ENCODE peak calls at places on chromosomes 13 and 19, in nine cellular contexts. One of them, this sample, is unnamed.

GRCh38 chr13:102440259-102440936 is 38.5 kb upstream of the FGF14 start:
- DNase-seq in fibroblast of mammary gland: no peak
- DNase-seq in head of caudate nucleus: no peak
- DNase-seq in aorta: no peak
- DNase-seq in A172: no peak
- DNase-seq in CD8-positive, alpha-beta memory T cell: no peak
- DNase-seq in activated T-cell treated with anti-CD3 and anti-CD28 coated beads for 48 hours: no peak
- DNase-seq in T1000: no peak
- DNase-seq in hypothalamus: no peak
- DNase-seq in this sample: no peak

GRCh38 chr19:1673645-1674292 is 21.4 kb upstream of the TCF3 start:
- DNase-seq in CD8-positive, alpha-beta memory T cell: no peak
- DNase-seq in head of caudate nucleus: no peak
- DNase-seq in fibroblast of mammary gland: no peak
- DNase-seq in activated T-cell treated with anti-CD3 and anti-CD28 coated beads for 48 hours: no peak
- DNase-seq in aorta: no peak
- DNase-seq in hypothalamus: no peak
- DNase-seq in T1000: no peak
- DNase-seq in A172: no peak
- DNase-seq in this sample: no peak

GRCh38 chr13:75947448-75947847 is 311.3 kb downstream of the LMO7 start:
- DNase-seq in activated T-cell treated with anti-CD3 and anti-CD28 coated beads for 48 hours: no peak
- DNase-seq in head of caudate nucleus: no peak
- DNase-seq in fibroblast of mammary gland: no peak
- DNase-seq in aorta: no peak
- DNase-seq in hypothalamus: no peak
- DNase-seq in T1000: no peak
- DNase-seq in A172: no peak
- DNase-seq in CD8-positive, alpha-beta memory T cell: no peak
- DNase-seq in this sample: no peak

GRCh38 chr13:99467764-99468163 is 33.5 kb upstream of the TM9SF2 start:
- DNase-seq in CD8-positive, alpha-beta memory T cell: no peak
- DNase-seq in head of caudate nucleus: no peak
- DNase-seq in T1000: no peak
- DNase-seq in activated T-cell treated with anti-CD3 and anti-CD28 coated beads for 48 hours: no peak
- DNase-seq in A172: peak
- DNase-seq in hypothalamus: no peak
- DNase-seq in aorta: no peak
- DNase-seq in fibroblast of mammary gland: peak
- DNase-seq in this sample: peak

GRCh38 chr13:69935043-69935442 is 172.6 kb upstream of the ATXN8OS start:
- DNase-seq in CD8-positive, alpha-beta memory T cell: no peak
- DNase-seq in activated T-cell treated with anti-CD3 and anti-CD28 coated beads for 48 hours: no peak
- DNase-seq in T1000: no peak
- DNase-seq in fibroblast of mammary gland: no peak
- DNase-seq in hypothalamus: no peak
- DNase-seq in aorta: no peak
- DNase-seq in A172: peak
- DNase-seq in head of caudate nucleus: no peak
- DNase-seq in this sample: no peak

GRCh38 chr19:37197768-37198167 is 12.6 kb downstream of the ZNF585B start:
- DNase-seq in CD8-positive, alpha-beta memory T cell: no peak
- DNase-seq in fibroblast of mammary gland: no peak
- DNase-seq in head of caudate nucleus: no peak
- DNase-seq in T1000: no peak
- DNase-seq in activated T-cell treated with anti-CD3 and anti-CD28 coated beads for 48 hours: no peak
- DNase-seq in aorta: no peak
- DNase-seq in A172: no peak
- DNase-seq in hypothalamus: no peak
- DNase-seq in this sample: no peak

GRCh38 chr13:91245283-91245682 is 102.2 kb upstream of the MIR17HG start:
- DNase-seq in fibroblast of mammary gland: no peak
- DNase-seq in CD8-positive, alpha-beta memory T cell: no peak
- DNase-seq in hypothalamus: no peak
- DNase-seq in aorta: no peak
- DNase-seq in A172: no peak
- DNase-seq in activated T-cell treated with anti-CD3 and anti-CD28 coated beads for 48 hours: no peak
- DNase-seq in head of caudate nucleus: no peak
- DNase-seq in T1000: no peak
- DNase-seq in this sample: no peak

GRCh38 chr13:33261426-33262068 is 24.0 kb downstream of the STARD13 start:
- DNase-seq in aorta: no peak
- DNase-seq in fibroblast of mammary gland: no peak
- DNase-seq in head of caudate nucleus: peak
- DNase-seq in activated T-cell treated with anti-CD3 and anti-CD28 coated beads for 48 hours: no peak
- DNase-seq in CD8-positive, alpha-beta memory T cell: no peak
- DNase-seq in A172: no peak
- DNase-seq in T1000: no peak
- DNase-seq in hypothalamus: no peak
- DNase-seq in this sample: no peak

GRCh38 chr19:16323532-16323931 is 1.1 kb upstream of the KLF2 start:
- DNase-seq in T1000: no peak
- DNase-seq in hypothalamus: no peak
- DNase-seq in fibroblast of mammary gland: no peak
- DNase-seq in activated T-cell treated with anti-CD3 and anti-CD28 coated beads for 48 hours: no peak
- DNase-seq in CD8-positive, alpha-beta memory T cell: no peak
- DNase-seq in A172: no peak
- DNase-seq in aorta: no peak
- DNase-seq in head of caudate nucleus: no peak
- DNase-seq in this sample: no peak

GRCh38 chr13:26202365-26202972 is 19.6 kb downstream of the RNF6 start:
- DNase-seq in A172: peak
- DNase-seq in CD8-positive, alpha-beta memory T cell: no peak
- DNase-seq in hypothalamus: no peak
- DNase-seq in T1000: no peak
- DNase-seq in head of caudate nucleus: no peak
- DNase-seq in fibroblast of mammary gland: peak
- DNase-seq in activated T-cell treated with anti-CD3 and anti-CD28 coated beads for 48 hours: no peak
- DNase-seq in aorta: no peak
- DNase-seq in this sample: no peak

GRCh38 chr13:95571941-95572340 is 19.4 kb downstream of the CLDN10 start:
- DNase-seq in CD8-positive, alpha-beta memory T cell: no peak
- DNase-seq in activated T-cell treated with anti-CD3 and anti-CD28 coated beads for 48 hours: no peak
- DNase-seq in hypothalamus: no peak
- DNase-seq in A172: no peak
- DNase-seq in fibroblast of mammary gland: no peak
- DNase-seq in T1000: no peak
- DNase-seq in head of caudate nucleus: no peak
- DNase-seq in aorta: no peak
- DNase-seq in this sample: no peak

GRCh38 chr19:31255863-31256600 is 93.2 kb downstream of the TSHZ3 start:
- DNase-seq in A172: no peak
- DNase-seq in fibroblast of mammary gland: no peak
- DNase-seq in T1000: no peak
- DNase-seq in hypothalamus: no peak
- DNase-seq in head of caudate nucleus: no peak
- DNase-seq in aorta: no peak
- DNase-seq in CD8-positive, alpha-beta memory T cell: no peak
- DNase-seq in activated T-cell treated with anti-CD3 and anti-CD28 coated beads for 48 hours: no peak
- DNase-seq in this sample: no peak

GRCh38 chr19:8684001-8684902 is 14.3 kb downstream of the ACTL9 start:
- DNase-seq in activated T-cell treated with anti-CD3 and anti-CD28 coated beads for 48 hours: no peak
- DNase-seq in hypothalamus: no peak
- DNase-seq in CD8-positive, alpha-beta memory T cell: no peak
- DNase-seq in head of caudate nucleus: no peak
- DNase-seq in fibroblast of mammary gland: no peak
- DNase-seq in T1000: no peak
- DNase-seq in aorta: no peak
- DNase-seq in A172: no peak
- DNase-seq in this sample: no peak

GRCh38 chr13:102845289-102845629 is 573 bp upstream of the ERCC5 start:
- DNase-seq in CD8-positive, alpha-beta memory T cell: no peak
- DNase-seq in A172: no peak
- DNase-seq in T1000: no peak
- DNase-seq in activated T-cell treated with anti-CD3 and anti-CD28 coated beads for 48 hours: no peak
- DNase-seq in fibroblast of mammary gland: no peak
- DNase-seq in aorta: no peak
- DNase-seq in hypothalamus: no peak
- DNase-seq in head of caudate nucleus: no peak
- DNase-seq in this sample: no peak

GRCh38 chr13:113547248-113547971 is 37.1 kb upstream of the TFDP1 start:
- DNase-seq in aorta: peak
- DNase-seq in A172: no peak
- DNase-seq in activated T-cell treated with anti-CD3 and anti-CD28 coated beads for 48 hours: no peak
- DNase-seq in head of caudate nucleus: no peak
- DNase-seq in hypothalamus: no peak
- DNase-seq in T1000: no peak
- DNase-seq in fibroblast of mammary gland: peak
- DNase-seq in CD8-positive, alpha-beta memory T cell: peak
- DNase-seq in this sample: no peak

GRCh38 chr13:67138937-67139336 is 91.2 kb downstream of the PCDH9 start:
- DNase-seq in aorta: no peak
- DNase-seq in A172: no peak
- DNase-seq in head of caudate nucleus: no peak
- DNase-seq in fibroblast of mammary gland: no peak
- DNase-seq in T1000: no peak
- DNase-seq in activated T-cell treated with anti-CD3 and anti-CD28 coated beads for 48 hours: no peak
- DNase-seq in CD8-positive, alpha-beta memory T cell: no peak
- DNase-seq in hypothalamus: no peak
- DNase-seq in this sample: no peak

GRCh38 chr19:11699931-11700794 is 38.6 kb downstream of the ZNF823 start:
- DNase-seq in head of caudate nucleus: no peak
- DNase-seq in activated T-cell treated with anti-CD3 and anti-CD28 coated beads for 48 hours: no peak
- DNase-seq in fibroblast of mammary gland: peak
- DNase-seq in aorta: no peak
- DNase-seq in CD8-positive, alpha-beta memory T cell: no peak
- DNase-seq in hypothalamus: no peak
- DNase-seq in T1000: no peak
- DNase-seq in A172: peak
- DNase-seq in this sample: peak

GRCh38 chr19:30691767-30692516 is 319.8 kb downstream of the ZNF536 start:
- DNase-seq in fibroblast of mammary gland: peak
- DNase-seq in CD8-positive, alpha-beta memory T cell: no peak
- DNase-seq in activated T-cell treated with anti-CD3 and anti-CD28 coated beads for 48 hours: no peak
- DNase-seq in aorta: no peak
- DNase-seq in hypothalamus: no peak
- DNase-seq in A172: no peak
- DNase-seq in T1000: no peak
- DNase-seq in head of caudate nucleus: no peak
- DNase-seq in this sample: no peak

GRCh38 chr19:17665058-17665457 is 23.1 kb downstream of the UNC13A start:
- DNase-seq in activated T-cell treated with anti-CD3 and anti-CD28 coated beads for 48 hours: no peak
- DNase-seq in aorta: no peak
- DNase-seq in T1000: no peak
- DNase-seq in CD8-positive, alpha-beta memory T cell: no peak
- DNase-seq in fibroblast of mammary gland: no peak
- DNase-seq in A172: no peak
- DNase-seq in head of caudate nucleus: no peak
- DNase-seq in hypothalamus: no peak
- DNase-seq in this sample: no peak

GRCh38 chr19:49488046-49488862 is 846 bp downstream of the RPL13A start:
- DNase-seq in head of caudate nucleus: no peak
- DNase-seq in A172: no peak
- DNase-seq in T1000: no peak
- DNase-seq in CD8-positive, alpha-beta memory T cell: no peak
- DNase-seq in aorta: no peak
- DNase-seq in activated T-cell treated with anti-CD3 and anti-CD28 coated beads for 48 hours: no peak
- DNase-seq in hypothalamus: no peak
- DNase-seq in fibroblast of mammary gland: no peak
- DNase-seq in this sample: no peak

GRCh38 chr19:49455729-49456128 is 2.7 kb downstream of the ALDH16A1 start:
- DNase-seq in T1000: no peak
- DNase-seq in activated T-cell treated with anti-CD3 and anti-CD28 coated beads for 48 hours: no peak
- DNase-seq in head of caudate nucleus: no peak
- DNase-seq in aorta: no peak
- DNase-seq in hypothalamus: no peak
- DNase-seq in CD8-positive, alpha-beta memory T cell: no peak
- DNase-seq in A172: no peak
- DNase-seq in fibroblast of mammary gland: peak
- DNase-seq in this sample: no peak

GRCh38 chr19:57269515-57270250 is 10.6 kb upstream of the ZNF460 start:
- DNase-seq in hypothalamus: no peak
- DNase-seq in activated T-cell treated with anti-CD3 and anti-CD28 coated beads for 48 hours: no peak
- DNase-seq in fibroblast of mammary gland: peak
- DNase-seq in aorta: no peak
- DNase-seq in T1000: peak
- DNase-seq in head of caudate nucleus: no peak
- DNase-seq in CD8-positive, alpha-beta memory T cell: no peak
- DNase-seq in A172: peak
- DNase-seq in this sample: peak

GRCh38 chr19:11373166-11373884 is 1.1 kb upstream of the SWSAP1 start:
- DNase-seq in CD8-positive, alpha-beta memory T cell: no peak
- DNase-seq in fibroblast of mammary gland: no peak
- DNase-seq in activated T-cell treated with anti-CD3 and anti-CD28 coated beads for 48 hours: no peak
- DNase-seq in T1000: no peak
- DNase-seq in head of caudate nucleus: peak
- DNase-seq in A172: no peak
- DNase-seq in aorta: no peak
- DNase-seq in hypothalamus: peak
- DNase-seq in this sample: no peak

This sample was measured in amniotic stem cell.